ENCODE peak calls at places on chromosomes 11 and 22, in five cellular contexts. H is mucosa of descending colon, E is Peyer's patch, I is astrocyte of the spinal cord, N is uterus. P is an unnamed sample.

GRCh38 chr11:33721291-33721840 is 14.9 kb downstream of the CD59 start:
- DNase-seq in H (no peak), E (no peak), N (no peak), I (peak; percentile 67), P (no peak)

GRCh38 chr11:119796363-119797060 is 67.5 kb upstream of the NECTIN1 start:
- DNase-seq in I (no peak), H (no peak), E (no peak), N (no peak), P (no peak)

GRCh38 chr22:21698430-21699329 is 32.9 kb downstream of the PPIL2 start:
- DNase-seq in E (no peak), N (peak; percentile 50), I (peak; percentile 33), H (no peak), P (no peak)

GRCh38 chr11:129374081-129374992 is 1.3 kb upstream of the BARX2 start:
- DNase-seq in N (no peak), I (no peak), H (peak; percentile 43), E (no peak), P (no peak)

GRCh38 chr11:93530468-93530826 is 12.7 kb downstream of the SMCO4 start:
- DNase-seq in I (no peak), H (no peak), N (no peak), E (no peak), P (no peak)

GRCh38 chr22:46796566-46797195 is 34.2 kb downstream of the TBC1D22A start:
- DNase-seq in N (no peak), E (peak; percentile 10), I (no peak), H (no peak), P (no peak)

GRCh38 chr22:46367707-46368191 is 32.2 kb downstream of the TRMU start:
- DNase-seq in I (peak; percentile 13), E (peak; percentile 78), N (no peak), H (peak; percentile 74), P (no peak)

GRCh38 chr11:19100885-19101284 is 16.1 kb upstream of the ZDHHC13 start:
- DNase-seq in E (no peak), N (no peak), I (no peak), H (no peak), P (no peak)

GRCh38 chr22:32044913-32045312 is 1.9 kb downstream of the SLC5A1 start:
- DNase-seq in I (no peak), E (no peak), N (peak; percentile 17), H (peak; percentile 60), P (no peak)

GRCh38 chr22:22372063-22372462 is 127.5 kb downstream of the VPREB1 start:
- DNase-seq in E (no peak), I (no peak), H (no peak), N (no peak), P (no peak)

GRCh38 chr22:42187646-42188045 is 57.0 kb upstream of the CYP2D6 start:
- DNase-seq in E (no peak), I (no peak), N (no peak), H (no peak), P (no peak)
- TF ChIP-seq CTCF in E (no peak), I (no peak), N (no peak), H (no peak), P (no peak)

GRCh38 chr22:42993651-42994275 is 21.2 kb downstream of the PACSIN2 start:
- DNase-seq in I (peak; percentile 48), H (no peak), N (no peak), E (no peak), P (no peak)
- H3K4me3 ChIP-seq in I (no peak overlapping the region), H (no peak overlapping the region), N (no peak overlapping the region), E (no peak overlapping the region), P (no peak overlapping the region)

DNA sequence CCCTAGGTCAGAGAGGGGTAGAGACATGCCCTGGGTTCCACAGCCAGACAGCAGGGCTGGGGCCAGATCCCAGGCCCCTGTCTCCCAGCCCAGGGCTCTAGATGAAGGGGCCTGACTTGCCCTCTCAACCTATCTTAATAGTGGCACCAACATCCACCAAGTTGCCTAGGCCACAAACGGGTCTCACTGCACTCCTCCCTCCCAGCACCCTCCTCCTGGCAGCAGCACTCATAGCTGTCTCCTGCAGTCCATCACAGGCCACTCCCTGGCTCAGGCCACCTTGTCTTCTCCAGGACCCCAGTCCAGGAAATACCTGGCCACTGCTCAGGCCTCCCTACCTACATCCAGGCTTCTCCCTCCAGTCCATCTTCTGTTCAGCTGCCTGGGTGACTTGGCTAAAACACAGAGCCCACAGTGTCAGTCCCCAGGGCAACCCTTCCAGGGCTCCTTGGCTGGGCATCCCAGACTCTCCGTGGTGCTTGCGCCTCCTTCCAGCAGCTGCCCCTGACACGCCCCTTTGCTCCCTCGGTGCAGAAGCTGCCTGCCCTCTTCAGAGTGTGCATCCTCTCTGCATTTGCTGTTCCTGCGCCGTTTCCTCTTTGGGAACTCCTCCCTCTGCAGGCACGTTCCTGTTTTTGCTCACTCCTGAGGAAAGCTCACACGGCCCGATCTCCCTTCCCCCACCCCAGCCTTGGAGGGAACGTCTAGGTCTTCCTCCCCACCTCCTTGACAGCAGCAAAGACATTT is 40.5 kb downstream of the LRRC32 start:
- DNase-seq in H (peak; percentile 82), N (peak; percentile 82), E (no peak), I (no peak), P (no peak)
- TF ChIP-seq CTCF in H (no peak), N (peak; percentile 37), E (no peak), I (no peak), P (no peak)

GRCh38 chr22:35754761-35755160 is 37.1 kb downstream of the APOL5 start:
- DNase-seq in H (no peak), N (no peak), E (no peak), I (no peak), P (no peak)

GRCh38 chr22:35761037-35761436 is 43.4 kb downstream of the APOL5 start:
- DNase-seq in I (no peak), N (no peak), E (no peak), H (no peak), P (no peak)

GRCh38 chr22:35752833-35753189 is 35.1 kb downstream of the APOL5 start:
- DNase-seq in H (no peak), E (no peak), I (no peak), N (no peak), P (no peak)

GRCh38 chr22:35758394-35758793 is 40.7 kb downstream of the APOL5 start:
- DNase-seq in E (no peak), I (no peak), N (no peak), H (no peak), P (no peak)

GRCh38 chr22:35756722-35757121 is 39.0 kb downstream of the APOL5 start:
- DNase-seq in E (no peak), H (no peak), I (no peak), N (no peak), P (no peak)
- H3K4me3 ChIP-seq in E (no peak overlapping the region), H (no peak overlapping the region), I (no peak overlapping the region), N (no peak overlapping the region), P (no peak overlapping the region)

GRCh38 chr11:75597636-75598035 is 35.6 kb downstream of the SERPINH1 start:
- DNase-seq in E (no peak), I (peak; percentile 17), H (no peak), N (no peak), P (no peak)
- TF ChIP-seq CTCF in E (peak; percentile 28), I (peak; percentile 74), H (no peak), N (no peak), P (peak; percentile 74)

P was measured in retinal pigment epithelial cell.